ENCODE peak calls at places on chromosomes 5 and 9, in five cellular contexts. Q, A, P, Y and U are unnamed samples.

GRCh38 chr5:69493235-69493925 is 790 bp downstream of the OCLN start:
- DNase-seq in Q (peak; percentile 80), A (peak; percentile 70), P (peak; percentile 8), Y (peak; percentile 79), U (no peak)

GRCh38 chr9:120610975-120611689 is 31.2 kb upstream of the CDK5RAP2 start:
- DNase-seq in Q (no peak), A (no peak), P (no peak), Y (no peak), U (no peak)

GRCh38 chr9:28810375-28811075 is 1237.2 kb upstream of the C9orf72 start:
- DNase-seq in Q (no peak), A (no peak), P (no peak), Y (no peak), U (no peak)

GRCh38 chr9:83401328-83401895 is 136.8 kb downstream of the FRMD3 start:
- DNase-seq in Q (no peak), A (no peak), P (no peak), Y (no peak), U (no peak)

GRCh38 chr9:133396952-133397351 is 20.8 kb downstream of the STKLD1 start:
- DNase-seq in Q (no peak), A (no peak), P (no peak), Y (peak; percentile 12), U (no peak)

GRCh38 chr5:111934511-111934910 is 177.5 kb upstream of the NREP start:
- DNase-seq in Q (no peak), A (no peak), P (no peak), Y (no peak), U (no peak)

GRCh38 chr5:141260458-141261237 is 15.5 kb downstream of the PCDHB15 start:
- DNase-seq in Q (no peak), A (no peak), P (no peak), Y (no peak), U (no peak)

GRCh38 chr5:7397005-7397546 is 1.1 kb downstream of the ADCY2 start:
- DNase-seq in Q (no peak), A (no peak), P (no peak), Y (no peak), U (no peak)

GRCh38 chr5:171494452-171495121 is 75.1 kb downstream of the FGF18 start:
- DNase-seq in Q (no peak), A (no peak), P (no peak), Y (peak; percentile 35), U (peak; percentile 82)

GRCh38 chr5:2177244-2177643 is 294.5 kb upstream of the IRX4 start:
- DNase-seq in Q (no peak), A (no peak), P (no peak), Y (no peak), U (no peak)

GRCh38 chr5:638501-639252 is 26.5 kb downstream of the CEP72 start:
- DNase-seq in Q (no peak), A (no peak), P (no peak), Y (no peak), U (no peak)

GRCh38 chr5:76926329-76927105 is 26.3 kb upstream of the CRHBP start:
- DNase-seq in Q (no peak), A (no peak), P (no peak), Y (no peak), U (no peak)

GRCh38 chr5:35753500-35753899 is 103.2 kb upstream of the IL7R start:
- DNase-seq in Q (no peak), A (no peak), P (no peak), Y (no peak), U (no peak)

GRCh38 chr9:113930384-113930783 is 54.3 kb downstream of the ZNF618 start:
- DNase-seq in Q (no peak), A (no peak), P (no peak), Y (no peak), U (no peak)

GRCh38 chr5:153783278-153783677 is 255.4 kb downstream of the FAM114A2 start:
- DNase-seq in Q (no peak), A (no peak), P (no peak), Y (no peak), U (no peak)

GRCh38 chr5:149251546-149251945 is 20.1 kb upstream of the AFAP1L1 start:
- DNase-seq in Q (no peak), A (no peak), P (no peak), Y (no peak), U (no peak)

GRCh38 chr9:135508211-135508820 is 7.8 kb downstream of the MRPS2 start:
- DNase-seq in Q (no peak), A (no peak), P (no peak), Y (no peak), U (peak; percentile 48)

GRCh38 chr9:133844876-133845658 is 106.9 kb upstream of the SARDH start:
- DNase-seq in Q (peak; percentile 68), A (no peak), P (no peak), Y (peak; percentile 48), U (peak; percentile 87)

GRCh38 chr9:99216073-99216472 is 5.7 kb downstream of the ALG2 start:
- DNase-seq in Q (no peak), A (no peak), P (no peak), Y (no peak), U (no peak)

GRCh38 chr5:66821626-66822429 is 225.6 kb downstream of the MAST4 start:
- DNase-seq in Q (no peak), A (no peak), P (no peak), Y (no peak), U (no peak)

GRCh38 chr9:113536483-113537226 is 73.1 kb downstream of the RGS3 start:
- DNase-seq in Q (no peak), A (no peak), P (no peak), Y (no peak), U (peak; percentile 81)

GRCh38 chr9:69476016-69476415 is 151.0 kb downstream of the ENTREP1 start:
- DNase-seq in Q (no peak), A (no peak), P (no peak), Y (peak; percentile 53), U (no peak)

GRCh38 chr9:92724528-92725265 is 39.9 kb downstream of the BICD2 start:
- DNase-seq in Q (no peak), A (no peak), P (no peak), Y (peak; percentile 56), U (no peak)

GRCh38 chr9:128457207-128457606 is 1.4 kb downstream of the ODF2 start:
- DNase-seq in Q (no peak), A (no peak), P (no peak), Y (no peak), U (no peak)

GRCh38 chr9:125932012-125932411 is 184.8 kb downstream of the PBX3 start:
- DNase-seq in Q (no peak), A (no peak), P (no peak), Y (peak; percentile 87), U (peak; percentile 79)

GRCh38 chr5:33944543-33945132 is 8.5 kb downstream of the RXFP3 start:
- DNase-seq in Q (no peak), A (no peak), P (no peak), Y (no peak), U (no peak)